ENCODE peak calls at places on chromosomes 12 and 14, in four cellular contexts. One of them, this sample, is unnamed.

GRCh38 chr12:113230315-113231274 is 9.3 kb downstream of the TPCN1 start:
- DNase-seq in H4: no peak
- DNase-seq in DMS53: peak; percentile 53
- DNase-seq in globus pallidus: no peak
- DNase-seq in this sample: no peak

GRCh38 chr14:71533396-71533795 is 398.8 kb upstream of the RGS6 start:
- DNase-seq in H4: no peak
- DNase-seq in DMS53: no peak
- DNase-seq in globus pallidus: no peak
- DNase-seq in this sample: no peak

GRCh38 chr12:118166946-118167345 is 31.0 kb downstream of the PEBP1 start:
- DNase-seq in H4: no peak
- DNase-seq in DMS53: no peak
- DNase-seq in globus pallidus: no peak
- DNase-seq in this sample: no peak

GRCh38 chr14:47300801-47301200 is 374.6 kb downstream of the MDGA2 start:
- DNase-seq in H4: no peak
- DNase-seq in DMS53: no peak
- DNase-seq in globus pallidus: no peak
- DNase-seq in this sample: no peak

GRCh38 chr12:116990971-116991966 is 80.5 kb downstream of the FBXW8 start:
- DNase-seq in H4: no peak
- DNase-seq in DMS53: no peak
- DNase-seq in globus pallidus: no peak
- DNase-seq in this sample: no peak

GRCh38 chr12:24861751-24862575 is 86.9 kb downstream of the BCAT1 start:
- DNase-seq in H4: peak; percentile 21
- DNase-seq in DMS53: peak; percentile 95
- DNase-seq in globus pallidus: no peak
- DNase-seq in this sample: no peak

GRCh38 chr12:94670075-94670474 is 19.7 kb upstream of the TMCC3 start:
- DNase-seq in H4: no peak
- DNase-seq in DMS53: peak; percentile 87
- DNase-seq in globus pallidus: no peak
- DNase-seq in this sample: no peak

GRCh38 chr12:19893514-19893913 is 454.2 kb downstream of the AEBP2 start:
- DNase-seq in H4: peak; percentile 20
- DNase-seq in DMS53: peak; percentile 56
- DNase-seq in globus pallidus: no peak
- DNase-seq in this sample: peak; percentile 54

GRCh38 chr12:18651525-18651924 is 86.3 kb downstream of the PLCZ1 start:
- DNase-seq in H4: no peak
- DNase-seq in DMS53: no peak
- DNase-seq in globus pallidus: no peak
- DNase-seq in this sample: no peak

GRCh38 chr14:96959992-96960391 is 162.8 kb downstream of the VRK1 start:
- DNase-seq in H4: no peak
- DNase-seq in DMS53: no peak
- DNase-seq in globus pallidus: no peak
- DNase-seq in this sample: no peak

GRCh38 chr12:116277393-116278258 is at the start of gene MED13L:
- DNase-seq in H4: peak; percentile 72
- DNase-seq in DMS53: peak; percentile 98
- DNase-seq in globus pallidus: peak; percentile 89
- DNase-seq in this sample: peak; percentile 93

GRCh38 chr12:4030938-4031702 is 157.9 kb upstream of the PARP11 start:
- DNase-seq in H4: peak; percentile 98
- DNase-seq in DMS53: peak; percentile 100
- DNase-seq in globus pallidus: peak; percentile 57
- DNase-seq in this sample: peak; percentile 92

GRCh38 chr12:62248873-62249272 is 11.3 kb upstream of the USP15 start:
- DNase-seq in H4: no peak
- DNase-seq in DMS53: no peak
- DNase-seq in globus pallidus: no peak
- DNase-seq in this sample: no peak

GRCh38 chr12:123512838-123513665 is 20.5 kb downstream of the RILPL1 start:
- DNase-seq in H4: no peak
- DNase-seq in DMS53: peak; percentile 55
- DNase-seq in globus pallidus: no peak
- DNase-seq in this sample: no peak

GRCh38 chr14:90612801-90613200 is 203.4 kb downstream of the TTC7B start:
- DNase-seq in H4: no peak
- DNase-seq in DMS53: no peak
- DNase-seq in globus pallidus: no peak
- DNase-seq in this sample: no peak

GRCh38 chr14:24597403-24597802 is 12.1 kb downstream of the GZMH start:
- DNase-seq in H4: no peak
- DNase-seq in DMS53: no peak
- DNase-seq in globus pallidus: no peak
- DNase-seq in this sample: no peak

GRCh38 chr14:92500491-92500941 is 13.1 kb upstream of the RIN3 start:
- DNase-seq in H4: no peak
- DNase-seq in DMS53: no peak
- DNase-seq in globus pallidus: peak; percentile 59
- DNase-seq in this sample: peak; percentile 75

GRCh38 chr12:124410354-124411175 is 115.7 kb downstream of the RFLNA start:
- DNase-seq in H4: no peak
- DNase-seq in DMS53: peak; percentile 77
- DNase-seq in globus pallidus: no peak
- DNase-seq in this sample: no peak

GRCh38 chr14:23076785-23077408 is 18.0 kb downstream of the ACIN1 start:
- DNase-seq in H4: no peak
- DNase-seq in DMS53: no peak
- DNase-seq in globus pallidus: no peak
- DNase-seq in this sample: no peak

GRCh38 chr12:66709444-66709773 is 30.5 kb upstream of the GRIP1 start:
- DNase-seq in H4: no peak
- DNase-seq in DMS53: no peak
- DNase-seq in globus pallidus: no peak
- DNase-seq in this sample: no peak

GRCh38 chr14:50948205-50948604 is 3.9 kb upstream of the PYGL start:
- DNase-seq in H4: no peak
- DNase-seq in DMS53: no peak
- DNase-seq in globus pallidus: no peak
- DNase-seq in this sample: no peak

GRCh38 chr12:3759878-3760277 is 7.0 kb upstream of the CRACR2A start:
- DNase-seq in H4: no peak
- DNase-seq in DMS53: no peak
- DNase-seq in globus pallidus: no peak
- DNase-seq in this sample: no peak

GRCh38 chr14:81169711-81170103 is 51.1 kb downstream of the GTF2A1 start:
- DNase-seq in H4: no peak
- DNase-seq in DMS53: peak; percentile 40
- DNase-seq in globus pallidus: peak; percentile 69
- DNase-seq in this sample: no peak

GRCh38 chr14:74403619-74404417 is 22.2 kb downstream of the SYNDIG1L start:
- DNase-seq in H4: no peak
- DNase-seq in DMS53: no peak
- DNase-seq in globus pallidus: no peak
- DNase-seq in this sample: no peak

GRCh38 chr12:107164392-107164791 is 71.0 kb upstream of the CRY1 start:
- DNase-seq in H4: no peak
- DNase-seq in DMS53: no peak
- DNase-seq in globus pallidus: no peak
- DNase-seq in this sample: no peak

GRCh38 chr12:120015313-120015712 is 26.3 kb downstream of the BICDL1 start:
- DNase-seq in H4: no peak
- DNase-seq in DMS53: no peak
- DNase-seq in globus pallidus: no peak
- DNase-seq in this sample: no peak

GRCh38 chr12:24175949-24176348 is 226.5 kb upstream of the SOX5 start:
- DNase-seq in H4: no peak
- DNase-seq in DMS53: no peak
- DNase-seq in globus pallidus: no peak
- DNase-seq in this sample: no peak

GRCh38 chr14:101546706-101547105 is 14.6 kb upstream of the DIO3 start:
- DNase-seq in H4: no peak
- DNase-seq in DMS53: no peak
- DNase-seq in globus pallidus: no peak
- DNase-seq in this sample: no peak

GRCh38 chr12:44703311-44703910 is 172.7 kb downstream of the NELL2 start:
- DNase-seq in H4: no peak
- DNase-seq in DMS53: no peak
- DNase-seq in globus pallidus: no peak
- DNase-seq in this sample: no peak

GRCh38 chr12:107610030-107610859 is 75.4 kb upstream of the PWP1 start:
- DNase-seq in H4: no peak
- DNase-seq in DMS53: peak; percentile 53
- DNase-seq in globus pallidus: no peak
- DNase-seq in this sample: peak; percentile 28

GRCh38 chr12:12799163-12799920 is 13.8 kb upstream of the DDX47 start:
- DNase-seq in H4: no peak
- DNase-seq in DMS53: no peak
- DNase-seq in globus pallidus: no peak
- DNase-seq in this sample: no peak

GRCh38 chr14:80215756-80216581 is 4.7 kb upstream of the DIO2 start:
- DNase-seq in H4: peak; percentile 80
- DNase-seq in DMS53: no peak
- DNase-seq in globus pallidus: no peak
- DNase-seq in this sample: no peak

GRCh38 chr12:31807773-31808097 is 78.9 kb upstream of the AMN1 start:
- DNase-seq in H4: no peak
- DNase-seq in DMS53: no peak
- DNase-seq in globus pallidus: no peak
- DNase-seq in this sample: no peak

GRCh38 chr12:115657081-115658013 is 620.1 kb downstream of the MED13L start:
- DNase-seq in H4: no peak
- DNase-seq in DMS53: no peak
- DNase-seq in globus pallidus: no peak
- DNase-seq in this sample: no peak

GRCh38 chr12:104591272-104591940 is 134.7 kb downstream of the CHST11 start:
- DNase-seq in H4: no peak
- DNase-seq in DMS53: no peak
- DNase-seq in globus pallidus: no peak
- DNase-seq in this sample: no peak

GRCh38 chr12:105820407-105821140 is 318.2 kb downstream of the NUAK1 start:
- DNase-seq in H4: no peak
- DNase-seq in DMS53: no peak
- DNase-seq in globus pallidus: peak; percentile 30
- DNase-seq in this sample: no peak

GRCh38 chr14:45426685-45427282 is 173.8 kb upstream of the MIS18BP1 start:
- DNase-seq in H4: peak; percentile 61
- DNase-seq in DMS53: peak; percentile 71
- DNase-seq in globus pallidus: peak; percentile 20
- DNase-seq in this sample: peak; percentile 42

GRCh38 chr12:52871291-52871961 is 22.6 kb upstream of the KRT78 start:
- DNase-seq in H4: peak; percentile 70
- DNase-seq in DMS53: no peak
- DNase-seq in globus pallidus: no peak
- DNase-seq in this sample: peak; percentile 40

This sample was measured in COLO829.